ENCODE peak calls at places on chromosomes 6 and 20, in nine cellular contexts. One of them, this sample, is unnamed.

GRCh38 chr20:37137547-37137946 is 41.6 kb upstream of the RPN2 start:
- DNase-seq in NCI-H748 treated with DMSO at 0.1 percent for 48 hours: no peak
- DNase-seq in HCT116: no peak
- DNase-seq in activated T-helper 1 cell treated with Interleukin-2 at 50 U/mL for 16 hours: no peak
- DNase-seq in amniotic stem cell: no peak
- DNase-seq in GM13977: no peak
- DNase-seq in GM19239: no peak
- DNase-seq in A172: no peak
- DNase-seq in AG04450: no peak
- DNase-seq in this sample: no peak

GRCh38 chr20:11153819-11154218 is 480.0 kb upstream of the JAG1 start:
- DNase-seq in AG04450: no peak
- DNase-seq in amniotic stem cell: no peak
- DNase-seq in A172: no peak
- DNase-seq in HCT116: no peak
- DNase-seq in NCI-H748 treated with DMSO at 0.1 percent for 48 hours: no peak
- DNase-seq in GM13977: no peak
- DNase-seq in activated T-helper 1 cell treated with Interleukin-2 at 50 U/mL for 16 hours: no peak
- DNase-seq in GM19239: no peak
- DNase-seq in this sample: no peak

GRCh38 chr6:137217801-137218472 is 1.2 kb downstream of the IFNGR1 start:
- DNase-seq in HCT116: no peak
- DNase-seq in A172: no peak
- DNase-seq in amniotic stem cell: no peak
- DNase-seq in GM19239: no peak
- DNase-seq in NCI-H748 treated with DMSO at 0.1 percent for 48 hours: no peak
- DNase-seq in activated T-helper 1 cell treated with Interleukin-2 at 50 U/mL for 16 hours: no peak
- DNase-seq in GM13977: no peak
- DNase-seq in AG04450: no peak
- DNase-seq in this sample: peak

GRCh38 chr6:156585859-156586258 is 191.3 kb upstream of the ARID1B start:
- DNase-seq in A172: no peak
- DNase-seq in HCT116: no peak
- DNase-seq in activated T-helper 1 cell treated with Interleukin-2 at 50 U/mL for 16 hours: no peak
- DNase-seq in AG04450: no peak
- DNase-seq in GM19239: no peak
- DNase-seq in NCI-H748 treated with DMSO at 0.1 percent for 48 hours: peak
- DNase-seq in amniotic stem cell: no peak
- DNase-seq in GM13977: no peak
- DNase-seq in this sample: no peak

GRCh38 chr20:4922186-4922585 is 79.1 kb downstream of the SLC23A2 start:
- DNase-seq in GM13977: no peak
- DNase-seq in amniotic stem cell: no peak
- DNase-seq in HCT116: no peak
- DNase-seq in activated T-helper 1 cell treated with Interleukin-2 at 50 U/mL for 16 hours: no peak
- DNase-seq in NCI-H748 treated with DMSO at 0.1 percent for 48 hours: no peak
- DNase-seq in AG04450: no peak
- DNase-seq in GM19239: no peak
- DNase-seq in A172: no peak
- DNase-seq in this sample: no peak

GRCh38 chr20:9262653-9263194 is 193.8 kb downstream of the PLCB4 start:
- DNase-seq in GM13977: no peak
- DNase-seq in activated T-helper 1 cell treated with Interleukin-2 at 50 U/mL for 16 hours: no peak
- DNase-seq in amniotic stem cell: no peak
- DNase-seq in A172: no peak
- DNase-seq in HCT116: no peak
- DNase-seq in AG04450: no peak
- DNase-seq in NCI-H748 treated with DMSO at 0.1 percent for 48 hours: no peak
- DNase-seq in GM19239: no peak
- DNase-seq in this sample: no peak

GRCh38 chr6:110355727-110356126 is 2.4 kb downstream of the METTL24 start:
- DNase-seq in GM19239: no peak
- DNase-seq in NCI-H748 treated with DMSO at 0.1 percent for 48 hours: no peak
- DNase-seq in HCT116: no peak
- DNase-seq in GM13977: no peak
- DNase-seq in activated T-helper 1 cell treated with Interleukin-2 at 50 U/mL for 16 hours: no peak
- DNase-seq in AG04450: no peak
- DNase-seq in A172: no peak
- DNase-seq in amniotic stem cell: no peak
- DNase-seq in this sample: peak

GRCh38 chr6:159977242-159978214 is 8.6 kb downstream of the IGF2R start:
- DNase-seq in GM13977: no peak
- DNase-seq in AG04450: no peak
- DNase-seq in NCI-H748 treated with DMSO at 0.1 percent for 48 hours: no peak
- DNase-seq in amniotic stem cell: no peak
- DNase-seq in activated T-helper 1 cell treated with Interleukin-2 at 50 U/mL for 16 hours: no peak
- DNase-seq in HCT116: no peak
- DNase-seq in GM19239: no peak
- DNase-seq in A172: peak
- DNase-seq in this sample: no peak

GRCh38 chr20:17938889-17939619 is 29.5 kb downstream of the SNX5 start:
- DNase-seq in NCI-H748 treated with DMSO at 0.1 percent for 48 hours: peak
- DNase-seq in activated T-helper 1 cell treated with Interleukin-2 at 50 U/mL for 16 hours: peak
- DNase-seq in amniotic stem cell: peak
- DNase-seq in GM19239: peak
- DNase-seq in AG04450: no peak
- DNase-seq in HCT116: peak
- DNase-seq in GM13977: peak
- DNase-seq in A172: peak
- DNase-seq in this sample: peak

GRCh38 chr6:15658345-15658744 is 4.5 kb downstream of the DTNBP1 start:
- DNase-seq in A172: no peak
- DNase-seq in AG04450: no peak
- DNase-seq in HCT116: no peak
- DNase-seq in amniotic stem cell: no peak
- DNase-seq in GM19239: no peak
- DNase-seq in GM13977: peak
- DNase-seq in activated T-helper 1 cell treated with Interleukin-2 at 50 U/mL for 16 hours: no peak
- DNase-seq in NCI-H748 treated with DMSO at 0.1 percent for 48 hours: no peak
- DNase-seq in this sample: no peak

GRCh38 chr6:43871933-43872332 is 101.9 kb downstream of the VEGFA start:
- DNase-seq in GM13977: no peak
- DNase-seq in HCT116: no peak
- DNase-seq in NCI-H748 treated with DMSO at 0.1 percent for 48 hours: no peak
- DNase-seq in AG04450: no peak
- DNase-seq in GM19239: no peak
- DNase-seq in A172: no peak
- DNase-seq in activated T-helper 1 cell treated with Interleukin-2 at 50 U/mL for 16 hours: no peak
- DNase-seq in amniotic stem cell: no peak
- DNase-seq in this sample: peak

GRCh38 chr6:498795-499231 is 107.3 kb downstream of the IRF4 start:
- DNase-seq in GM19239: peak
- DNase-seq in activated T-helper 1 cell treated with Interleukin-2 at 50 U/mL for 16 hours: no peak
- DNase-seq in amniotic stem cell: no peak
- DNase-seq in NCI-H748 treated with DMSO at 0.1 percent for 48 hours: no peak
- DNase-seq in GM13977: peak
- DNase-seq in AG04450: no peak
- DNase-seq in A172: no peak
- DNase-seq in HCT116: no peak
- DNase-seq in this sample: no peak

GRCh38 chr6:4510906-4511625 is 265.1 kb upstream of the CDYL start:
- DNase-seq in activated T-helper 1 cell treated with Interleukin-2 at 50 U/mL for 16 hours: no peak
- DNase-seq in NCI-H748 treated with DMSO at 0.1 percent for 48 hours: no peak
- DNase-seq in HCT116: no peak
- DNase-seq in A172: no peak
- DNase-seq in AG04450: no peak
- DNase-seq in GM13977: no peak
- DNase-seq in GM19239: no peak
- DNase-seq in amniotic stem cell: no peak
- DNase-seq in this sample: no peak

GRCh38 chr6:170080828-170081368 is 210.0 kb downstream of the DLL1 start:
- DNase-seq in GM19239: no peak
- DNase-seq in amniotic stem cell: no peak
- DNase-seq in A172: no peak
- DNase-seq in AG04450: no peak
- DNase-seq in GM13977: no peak
- DNase-seq in HCT116: no peak
- DNase-seq in activated T-helper 1 cell treated with Interleukin-2 at 50 U/mL for 16 hours: no peak
- DNase-seq in NCI-H748 treated with DMSO at 0.1 percent for 48 hours: peak
- DNase-seq in this sample: peak

GRCh38 chr6:79640146-79641111 is 9.3 kb downstream of the SH3BGRL2 start:
- DNase-seq in A172: no peak
- DNase-seq in NCI-H748 treated with DMSO at 0.1 percent for 48 hours: peak
- DNase-seq in amniotic stem cell: no peak
- DNase-seq in AG04450: no peak
- DNase-seq in HCT116: no peak
- DNase-seq in activated T-helper 1 cell treated with Interleukin-2 at 50 U/mL for 16 hours: no peak
- DNase-seq in GM19239: no peak
- DNase-seq in GM13977: no peak
- DNase-seq in this sample: no peak

GRCh38 chr6:33907227-33907626 is 103.4 kb upstream of the MLN start:
- DNase-seq in activated T-helper 1 cell treated with Interleukin-2 at 50 U/mL for 16 hours: no peak
- DNase-seq in GM13977: no peak
- DNase-seq in amniotic stem cell: no peak
- DNase-seq in GM19239: no peak
- DNase-seq in A172: no peak
- DNase-seq in AG04450: no peak
- DNase-seq in NCI-H748 treated with DMSO at 0.1 percent for 48 hours: no peak
- DNase-seq in HCT116: no peak
- DNase-seq in this sample: no peak

GRCh38 chr6:168181316-168181715 is 102.3 kb upstream of the FRMD1 start:
- DNase-seq in GM13977: no peak
- DNase-seq in GM19239: no peak
- DNase-seq in activated T-helper 1 cell treated with Interleukin-2 at 50 U/mL for 16 hours: no peak
- DNase-seq in NCI-H748 treated with DMSO at 0.1 percent for 48 hours: no peak
- DNase-seq in AG04450: no peak
- DNase-seq in amniotic stem cell: no peak
- DNase-seq in HCT116: no peak
- DNase-seq in A172: no peak
- DNase-seq in this sample: no peak

GRCh38 chr6:167401525-167402194 is 76.8 kb downstream of the TTLL2 start:
- DNase-seq in GM13977: no peak
- DNase-seq in AG04450: no peak
- DNase-seq in amniotic stem cell: no peak
- DNase-seq in A172: no peak
- DNase-seq in activated T-helper 1 cell treated with Interleukin-2 at 50 U/mL for 16 hours: no peak
- DNase-seq in GM19239: no peak
- DNase-seq in NCI-H748 treated with DMSO at 0.1 percent for 48 hours: peak
- DNase-seq in HCT116: no peak
- DNase-seq in this sample: no peak

GRCh38 chr20:62632575-62632974 is 9.7 kb upstream of the SLCO4A1 start:
- DNase-seq in activated T-helper 1 cell treated with Interleukin-2 at 50 U/mL for 16 hours: no peak
- DNase-seq in GM19239: no peak
- DNase-seq in AG04450: no peak
- DNase-seq in amniotic stem cell: no peak
- DNase-seq in GM13977: no peak
- DNase-seq in NCI-H748 treated with DMSO at 0.1 percent for 48 hours: peak
- DNase-seq in HCT116: no peak
- DNase-seq in A172: no peak
- DNase-seq in this sample: peak